ENCODE peak calls at places on chromosomes 12 and 14, in eight cellular contexts. One of them, this sample, is unnamed.

GRCh38 chr14:21437063-21437901 is 18.6 kb downstream of the CHD8 start:
- DNase-seq in COR-L47: peak
- DNase-seq in astrocyte: peak
- DNase-seq in ELF-1: peak
- DNase-seq in fibroblast of pulmonary artery: peak
- DNase-seq in right cardiac atrium: peak
- DNase-seq in T-helper 9 cell: peak
- DNase-seq in NCI-H446 treated with DMSO at 0.1 percent for 48 hours: peak
- DNase-seq in this sample: peak

GRCh38 chr12:66156654-66157053 is 13.1 kb downstream of the TMBIM4 start:
- DNase-seq in T-helper 9 cell: no peak
- DNase-seq in ELF-1: no peak
- DNase-seq in COR-L47: no peak
- DNase-seq in fibroblast of pulmonary artery: peak
- DNase-seq in right cardiac atrium: no peak
- DNase-seq in astrocyte: no peak
- DNase-seq in NCI-H446 treated with DMSO at 0.1 percent for 48 hours: no peak
- DNase-seq in this sample: no peak

GRCh38 chr14:53894456-53894855 is 62.2 kb downstream of the BMP4 start:
- DNase-seq in astrocyte: peak
- DNase-seq in NCI-H446 treated with DMSO at 0.1 percent for 48 hours: no peak
- DNase-seq in right cardiac atrium: no peak
- DNase-seq in ELF-1: no peak
- DNase-seq in T-helper 9 cell: no peak
- DNase-seq in COR-L47: no peak
- DNase-seq in fibroblast of pulmonary artery: peak
- DNase-seq in this sample: no peak

GRCh38 chr12:52203126-52203921 is 11.5 kb upstream of the KRT80 start:
- DNase-seq in T-helper 9 cell: no peak
- DNase-seq in ELF-1: peak
- DNase-seq in astrocyte: peak
- DNase-seq in NCI-H446 treated with DMSO at 0.1 percent for 48 hours: no peak
- DNase-seq in right cardiac atrium: peak
- DNase-seq in fibroblast of pulmonary artery: peak
- DNase-seq in COR-L47: peak
- DNase-seq in this sample: no peak

GRCh38 chr12:66627270-66627987 is 51.4 kb downstream of the GRIP1 start:
- DNase-seq in astrocyte: no peak
- DNase-seq in COR-L47: no peak
- DNase-seq in T-helper 9 cell: no peak
- DNase-seq in NCI-H446 treated with DMSO at 0.1 percent for 48 hours: no peak
- DNase-seq in fibroblast of pulmonary artery: peak
- DNase-seq in ELF-1: no peak
- DNase-seq in right cardiac atrium: peak
- DNase-seq in this sample: no peak

GRCh38 chr14:34699873-34700621 is 14.3 kb downstream of the CFL2 start:
- DNase-seq in T-helper 9 cell: no peak
- DNase-seq in fibroblast of pulmonary artery: peak
- DNase-seq in NCI-H446 treated with DMSO at 0.1 percent for 48 hours: peak
- DNase-seq in right cardiac atrium: no peak
- DNase-seq in ELF-1: no peak
- DNase-seq in COR-L47: no peak
- DNase-seq in astrocyte: peak
- DNase-seq in this sample: no peak

GRCh38 chr12:53481957-53482586 is 17.2 kb downstream of the MAP3K12 start:
- DNase-seq in T-helper 9 cell: no peak
- DNase-seq in right cardiac atrium: no peak
- DNase-seq in astrocyte: no peak
- DNase-seq in COR-L47: no peak
- DNase-seq in fibroblast of pulmonary artery: no peak
- DNase-seq in ELF-1: peak
- DNase-seq in NCI-H446 treated with DMSO at 0.1 percent for 48 hours: no peak
- DNase-seq in this sample: no peak

GRCh38 chr14:54002653-54003052 is 46.0 kb upstream of the BMP4 start:
- DNase-seq in fibroblast of pulmonary artery: peak
- DNase-seq in T-helper 9 cell: no peak
- DNase-seq in NCI-H446 treated with DMSO at 0.1 percent for 48 hours: no peak
- DNase-seq in ELF-1: no peak
- DNase-seq in right cardiac atrium: no peak
- DNase-seq in COR-L47: no peak
- DNase-seq in astrocyte: peak
- DNase-seq in this sample: no peak

GRCh38 chr12:116920939-116921338 is 10.2 kb downstream of the FBXW8 start:
- DNase-seq in astrocyte: no peak
- DNase-seq in fibroblast of pulmonary artery: no peak
- DNase-seq in COR-L47: no peak
- DNase-seq in NCI-H446 treated with DMSO at 0.1 percent for 48 hours: no peak
- DNase-seq in right cardiac atrium: no peak
- DNase-seq in T-helper 9 cell: no peak
- DNase-seq in ELF-1: no peak
- DNase-seq in this sample: no peak

GRCh38 chr12:3086729-3087323 is 9.6 kb downstream of the TSPAN9 start:
- DNase-seq in NCI-H446 treated with DMSO at 0.1 percent for 48 hours: no peak
- DNase-seq in astrocyte: no peak
- DNase-seq in fibroblast of pulmonary artery: no peak
- DNase-seq in ELF-1: no peak
- DNase-seq in right cardiac atrium: no peak
- DNase-seq in COR-L47: no peak
- DNase-seq in T-helper 9 cell: no peak
- DNase-seq in this sample: no peak

GRCh38 chr12:107515446-107515958 is 170.1 kb upstream of the PWP1 start:
- DNase-seq in NCI-H446 treated with DMSO at 0.1 percent for 48 hours: peak
- DNase-seq in fibroblast of pulmonary artery: peak
- DNase-seq in right cardiac atrium: no peak
- DNase-seq in T-helper 9 cell: no peak
- DNase-seq in ELF-1: no peak
- DNase-seq in astrocyte: peak
- DNase-seq in COR-L47: peak
- DNase-seq in this sample: no peak